ENCODE peak calls at places on chromosomes 6 and 20, in seven cellular contexts. O is fibroblast of villous mesenchyme, V is mammary epithelial cell, A is right cardiac atrium, W is psoas muscle, H is NT2/D1, D is AG04450. B is an unnamed sample.

GRCh38 chr20:43789593-43789992 is 62.8 kb upstream of the GTSF1L start:
- DNase-seq in O (no peak), V (no peak), A (no peak), W (no peak), H (no peak), D (no peak), B (no peak)

GRCh38 chr6:106797186-106797585 is 167.8 kb downstream of the QRSL1 start:
- DNase-seq in O (no peak), V (no peak), A (no peak), W (no peak), H (no peak), D (no peak), B (no peak)

GRCh38 chr20:18256440-18257090 is 31.8 kb upstream of the ZNF133 start:
- DNase-seq in O (no peak), V (no peak), A (no peak), W (no peak), H (no peak), D (no peak), B (no peak)

GRCh38 chr6:84137051-84137375 is 90.4 kb downstream of the CEP162 start:
- DNase-seq in O (peak), V (no peak), A (no peak), W (no peak), H (no peak), D (peak), B (no peak)

GRCh38 chr6:27161946-27162603 is 85.4 kb upstream of the PRSS16 start:
- DNase-seq in O (peak), V (peak), A (no peak), W (no peak), H (no peak), D (no peak), B (no peak)

GRCh38 chr20:25254986-25255680 is 7.2 kb downstream of the PYGB start:
- DNase-seq in O (peak), V (peak), A (peak), W (no peak), H (no peak), D (no peak), B (peak)

GRCh38 chr6:71420693-71421328 is 132.2 kb downstream of the OGFRL1 start:
- DNase-seq in O (peak), V (peak), A (peak), W (peak), H (peak), D (peak), B (peak)

GRCh38 chr6:84539122-84539856 is 225.1 kb downstream of the TBX18 start:
- DNase-seq in O (no peak), V (no peak), A (no peak), W (no peak), H (no peak), D (no peak), B (no peak)

GRCh38 chr6:124881898-124882579 is 80.2 kb upstream of the RNF217 start:
- DNase-seq in O (peak), V (peak), A (peak), W (no peak), H (no peak), D (peak), B (no peak)

GRCh38 chr6:37794825-37795224 is 24.7 kb upstream of the ZFAND3 start:
- DNase-seq in O (no peak), V (peak), A (no peak), W (peak), H (no peak), D (no peak), B (no peak)

DNA sequence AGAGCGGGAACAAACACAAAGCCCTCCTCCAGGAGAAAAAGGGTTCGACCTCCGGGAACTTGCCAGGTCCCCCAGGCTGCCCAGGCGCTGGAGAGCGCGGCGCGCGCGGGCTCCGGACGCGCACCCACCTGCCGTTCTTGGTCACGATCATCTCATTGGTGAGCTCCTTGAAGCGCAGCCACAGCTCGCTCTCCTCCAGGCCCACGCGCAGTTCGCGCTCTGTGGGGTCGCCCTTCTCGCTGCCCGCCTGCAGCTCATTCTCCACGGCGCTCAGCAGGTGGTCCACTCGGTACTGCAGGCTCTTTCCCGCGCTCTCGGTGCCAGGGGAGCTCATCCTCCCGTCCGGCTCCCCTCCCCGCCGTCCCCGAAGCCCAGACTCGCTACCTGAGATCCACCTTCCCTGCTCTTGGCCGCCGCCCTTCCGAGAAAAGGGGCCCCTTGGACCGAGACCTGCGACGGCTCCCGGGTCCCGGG is 356 bp downstream of the TBXT start:
- DNase-seq in O (no peak), V (no peak), A (no peak), W (no peak), H (no peak), D (no peak), B (no peak)
- H3K4me3 ChIP-seq in O (no peak), V (no peak), A (no peak), W (peak), H (peak), D (no peak), B (peak)

GRCh38 chr6:43009124-43009523 is 4.6 kb downstream of the MEA1 start:
- DNase-seq in O (peak), V (no peak), A (peak), W (peak), H (no peak), D (no peak), B (peak)
- H3K4me3 ChIP-seq in O (no peak), V (no peak), A (no peak), W (no peak), H (no peak), D (no peak), B (no peak)

DNA sequence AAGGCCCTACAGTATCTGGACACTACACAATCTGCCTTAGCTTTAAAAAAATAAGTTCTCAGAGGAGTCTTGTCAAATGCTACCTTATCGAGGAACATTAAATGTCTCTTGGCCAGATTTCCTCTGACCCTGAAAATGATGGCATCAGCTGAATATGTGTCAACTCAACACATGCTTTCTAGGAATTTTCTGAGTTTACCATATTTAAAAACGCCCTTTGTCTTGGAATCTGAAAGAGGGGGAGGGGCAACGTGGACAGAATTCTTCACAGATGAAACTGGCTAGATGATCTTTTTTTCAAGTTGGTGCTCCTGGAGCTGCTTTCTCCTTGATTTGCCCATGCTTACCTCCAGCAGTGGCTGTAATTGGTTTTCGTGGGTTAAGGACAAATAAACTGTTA is 5.1 kb downstream of the SOX4 start:
- DNase-seq in O (peak), V (peak), A (no peak), W (no peak), H (no peak), D (no peak), B (no peak)
- H3K4me3 ChIP-seq in O (peak), V (peak), A (peak), W (peak), H (no peak), D (peak), B (peak)

GRCh38 chr6:6700871-6701270 is 112.4 kb downstream of the LY86 start:
- DNase-seq in O (no peak), V (no peak), A (no peak), W (no peak), H (no peak), D (no peak), B (no peak)

GRCh38 chr6:6700421-6700820 is 111.9 kb downstream of the LY86 start:
- DNase-seq in O (no peak), V (no peak), A (no peak), W (no peak), H (no peak), D (no peak), B (no peak)

GRCh38 chr6:6699741-6700367 is 111.3 kb downstream of the LY86 start:
- DNase-seq in O (peak), V (peak), A (peak), W (peak), H (no peak), D (peak), B (peak)

GRCh38 chr6:6703720-6704422 is 115.4 kb downstream of the LY86 start:
- DNase-seq in O (no peak), V (no peak), A (no peak), W (no peak), H (no peak), D (no peak), B (no peak)

GRCh38 chr6:6701864-6702263 is 113.3 kb downstream of the LY86 start:
- DNase-seq in O (peak), V (no peak), A (no peak), W (no peak), H (no peak), D (no peak), B (no peak)
- H3K4me3 ChIP-seq in O (no peak), V (no peak), A (no peak), W (no peak), H (no peak), D (no peak), B (no peak)

GRCh38 chr6:157668690-157669089 is 154.4 kb upstream of the SNX9 start:
- DNase-seq in O (no peak), V (no peak), A (no peak), W (no peak), H (no peak), D (no peak), B (no peak)

GRCh38 chr6:157670466-157671186 is 152.4 kb upstream of the SNX9 start:
- DNase-seq in O (peak), V (no peak), A (peak), W (peak), H (no peak), D (no peak), B (no peak)

GRCh38 chr6:157668034-157668401 is 155.0 kb upstream of the SNX9 start:
- DNase-seq in O (no peak), V (no peak), A (no peak), W (no peak), H (no peak), D (no peak), B (no peak)

GRCh38 chr6:157667211-157668033 is 155.6 kb upstream of the SNX9 start:
- DNase-seq in O (peak), V (peak), A (no peak), W (no peak), H (peak), D (no peak), B (no peak)

GRCh38 chr6:157669747-157670216 is 153.3 kb upstream of the SNX9 start:
- DNase-seq in O (peak), V (peak), A (peak), W (peak), H (no peak), D (peak), B (peak)
- H3K4me3 ChIP-seq in O (peak), V (no peak), A (peak), W (peak), H (no peak), D (peak), B (no peak)

DNA sequence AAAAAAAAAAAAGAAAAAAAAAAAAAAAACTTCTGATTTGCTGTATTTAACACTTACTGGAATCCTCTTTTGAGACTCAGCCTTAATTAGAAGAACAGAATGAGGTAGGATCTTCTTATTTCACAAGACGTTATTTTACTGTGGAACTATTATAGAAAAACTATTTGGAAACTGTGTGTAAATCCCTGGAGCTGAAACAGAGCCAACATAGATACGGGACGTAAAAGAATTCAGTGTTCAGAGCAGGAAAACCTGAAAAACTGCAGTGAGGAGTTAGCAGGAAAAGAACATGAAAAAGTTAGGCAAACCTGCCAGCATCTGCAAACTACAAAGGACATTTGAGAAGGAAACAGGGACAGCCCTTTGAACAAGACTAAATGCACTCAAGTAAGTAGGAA is 3.4 kb upstream of the ZNF217 start:
- DNase-seq in O (peak), V (no peak), A (no peak), W (no peak), H (no peak), D (no peak), B (no peak)
- H3K4me3 ChIP-seq in O (no peak), V (no peak), A (no peak), W (no peak), H (no peak), D (no peak), B (no peak)

DNA sequence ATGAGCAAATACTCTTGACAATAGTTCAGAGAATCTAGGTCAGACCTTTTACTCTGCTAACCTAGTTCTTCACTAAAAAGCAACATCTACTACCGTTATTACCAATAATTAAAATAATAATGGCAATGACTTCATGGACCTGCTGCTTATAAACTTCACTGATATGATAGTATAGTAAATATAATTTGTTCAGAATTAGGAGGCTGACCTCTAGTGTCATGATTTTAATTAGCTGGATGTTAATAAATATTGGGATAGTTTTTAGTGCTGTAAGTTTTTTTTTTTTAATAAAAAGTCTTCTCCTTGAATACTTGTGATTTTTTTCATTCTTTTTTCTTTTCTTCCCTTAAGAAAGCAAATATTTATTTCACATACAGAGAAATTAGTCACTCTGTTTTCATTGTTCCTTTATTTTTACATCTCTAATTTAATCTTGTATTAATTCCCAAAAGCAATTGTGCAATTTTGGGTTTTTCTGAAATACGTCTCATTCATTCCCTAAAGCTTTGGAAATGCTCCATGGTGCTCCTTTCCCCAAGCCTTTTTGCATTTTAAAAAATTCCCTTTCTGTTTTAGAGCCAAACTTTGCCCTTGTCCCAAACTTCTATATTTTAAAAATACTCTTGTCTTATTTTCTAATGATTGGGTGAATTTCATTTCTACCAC is 46.6 kb upstream of the UST start:
- DNase-seq in O (peak), V (peak), A (no peak), W (no peak), H (no peak), D (no peak), B (no peak)
- H3K4me3 ChIP-seq in O (peak), V (no peak), A (peak), W (peak), H (no peak), D (no peak), B (no peak)

GRCh38 chr6:87066449-87067288 is 28.2 kb downstream of the CGA start:
- DNase-seq in O (peak), V (peak), A (peak), W (no peak), H (peak), D (peak), B (no peak)
- H3K4me3 ChIP-seq in O (no peak), V (no peak), A (no peak), W (no peak), H (no peak), D (no peak), B (peak)

DNA sequence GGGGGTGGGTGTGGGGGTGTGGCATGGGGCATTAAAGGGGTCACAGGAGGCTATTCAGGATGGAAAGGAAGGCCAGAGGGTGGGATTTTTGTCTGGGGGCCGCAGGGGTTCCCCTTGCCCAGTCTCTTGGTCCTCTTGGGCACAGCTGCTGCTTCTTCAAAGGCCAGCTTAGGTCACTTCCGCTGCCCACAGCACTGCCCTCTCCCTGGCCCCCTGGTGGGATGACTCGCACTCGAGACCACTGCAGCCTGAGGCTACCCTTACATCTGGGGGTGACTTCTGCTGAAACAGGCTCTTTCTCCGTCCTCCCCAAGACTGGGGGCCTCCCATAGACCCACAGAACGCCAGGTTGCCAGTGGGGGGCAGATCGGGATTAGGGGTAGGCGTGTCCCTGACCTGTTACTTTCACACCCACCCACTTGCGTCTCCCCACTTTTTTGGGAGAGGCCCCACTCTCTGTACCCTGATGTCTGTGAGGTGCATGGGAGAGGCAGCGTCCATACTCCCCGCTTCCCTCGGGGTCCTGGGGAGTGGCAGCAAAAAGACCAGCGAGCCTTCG is 1.3 kb downstream of the LKAAEAR1 start:
- DNase-seq in O (no peak), V (no peak), A (no peak), W (no peak), H (no peak), D (no peak), B (no peak)
- H3K4me3 ChIP-seq in O (peak), V (no peak), A (peak), W (peak), H (peak), D (no peak), B (peak)

B was measured in heart left ventricle.